ENCODE peak calls at places on chromosome 19, in ten cellular contexts. P is WTC11, J is neural crest cell, D is GDM1, B is GOT3, G is body of pancreas, K is ELR, T is endodermal cell, M is progenitor cell of endocrine pancreas, X is hypothalamus. W is an unnamed sample.

GRCh38 chr19:52296773-52297600 is at the start of gene ZNF480:
- DNase-seq in T (peak), P (peak), M (peak), B (no peak), G (peak), X (peak), J (peak), D (peak), K (peak), W (peak)

GRCh38 chr19:10402441-10403038 is 802 bp downstream of the CDC37 start:
- DNase-seq in G (no peak), T (peak), D (no peak), M (no peak), K (peak), X (no peak), P (no peak), J (no peak), B (no peak), W (no peak)

GRCh38 chr19:19105365-19106060 is 32.8 kb downstream of the TMEM161A start:
- DNase-seq in P (peak), G (peak), K (peak), J (peak), B (no peak), M (peak), X (no peak), D (no peak), T (peak), W (no peak)

GRCh38 chr19:19096641-19097627 is 33.1 kb downstream of the SLC25A42 start:
- DNase-seq in D (no peak), G (no peak), B (no peak), T (no peak), M (no peak), K (no peak), P (no peak), X (no peak), J (no peak), W (no peak)

GRCh38 chr19:34253711-34254551 is 423 bp upstream of the GARRE1 start:
- DNase-seq in G (no peak), M (peak), B (no peak), P (peak), T (peak), D (peak), K (peak), J (peak), X (peak), W (no peak)

GRCh38 chr19:47901370-47901769 is 15.3 kb upstream of the SULT2A1 start:
- DNase-seq in X (no peak), T (no peak), B (no peak), D (no peak), M (no peak), J (no peak), G (no peak), P (no peak), K (no peak), W (no peak)

GRCh38 chr19:15161028-15161984 is 39.5 kb downstream of the NOTCH3 start:
- DNase-seq in K (peak), G (no peak), D (no peak), P (peak), M (no peak), X (no peak), J (peak), B (no peak), T (no peak), W (no peak)

GRCh38 chr19:7795555-7796161 is 32.6 kb downstream of the CLEC4M start:
- DNase-seq in P (no peak), T (no peak), M (no peak), D (no peak), B (no peak), K (peak), J (no peak), X (no peak), G (no peak), W (no peak)

GRCh38 chr19:5265260-5265659 is 75.4 kb downstream of the PTPRS start:
- DNase-seq in K (no peak), M (no peak), X (no peak), G (no peak), D (no peak), B (no peak), T (no peak), P (no peak), J (no peak), W (no peak)

GRCh38 chr19:35261356-35262100 is 7.2 kb upstream of the USF2 start:
- DNase-seq in M (no peak), B (no peak), J (no peak), D (no peak), X (no peak), G (no peak), K (no peak), P (peak), T (peak), W (no peak)

GRCh38 chr19:860481-861098 is 1.1 kb downstream of the CFD start:
- DNase-seq in P (peak), M (peak), D (peak), K (peak), J (no peak), G (peak), T (peak), B (no peak), X (no peak), W (no peak)

GRCh38 chr19:18363787-18364186 is 22.2 kb upstream of the GDF15 start:
- DNase-seq in X (no peak), K (no peak), M (no peak), T (no peak), D (no peak), G (no peak), P (no peak), B (no peak), J (no peak), W (no peak)

GRCh38 chr19:47658431-47659383 is 49.8 kb downstream of the BICRA start:
- DNase-seq in J (no peak), X (no peak), K (no peak), G (no peak), P (no peak), B (no peak), D (no peak), T (no peak), M (no peak), W (no peak)

GRCh38 chr19:51595190-51595589 is 24.1 kb downstream of the ZNF175 start:
- DNase-seq in T (no peak), P (no peak), M (no peak), G (no peak), J (no peak), K (no peak), B (no peak), X (no peak), D (no peak), W (no peak)

GRCh38 chr19:27675771-27676170 is 1537.2 kb downstream of the UQCRFS1 start:
- DNase-seq in G (no peak), T (no peak), D (no peak), P (no peak), J (no peak), M (no peak), X (no peak), B (no peak), K (no peak), W (no peak)

GRCh38 chr19:9362905-9363304 is at the start of gene ZNF177:
- DNase-seq in K (no peak), T (no peak), D (no peak), J (no peak), B (no peak), P (peak), X (no peak), G (no peak), M (no peak), W (no peak)

GRCh38 chr19:48858984-48859710 is 9.3 kb downstream of the PLEKHA4 start:
- DNase-seq in J (no peak), T (peak), B (no peak), M (no peak), G (peak), P (peak), D (peak), K (no peak), X (no peak), W (peak)

GRCh38 chr19:32652893-32653625 is 21.9 kb downstream of the ANKRD27 start:
- DNase-seq in D (no peak), X (peak), B (no peak), G (peak), T (no peak), J (no peak), M (no peak), K (no peak), P (no peak), W (no peak)

GRCh38 chr19:3357731-3358391 is 8.5 kb upstream of the NFIC start:
- DNase-seq in K (no peak), G (no peak), J (no peak), X (no peak), D (no peak), B (no peak), T (peak), M (no peak), P (no peak), W (no peak)

GRCh38 chr19:42281175-42282035 is 12.4 kb downstream of the CIC start:
- DNase-seq in M (no peak), P (no peak), B (no peak), T (peak), X (peak), G (peak), J (peak), K (peak), D (peak), W (no peak)

GRCh38 chr19:40740747-40741146 is 9.5 kb downstream of the ACTMAP start:
- DNase-seq in M (no peak), T (no peak), G (no peak), K (no peak), P (no peak), B (no peak), J (no peak), X (no peak), D (no peak), W (no peak)

GRCh38 chr19:43464089-43464775 is 1.2 kb downstream of the LYPD3 start:
- DNase-seq in B (no peak), P (peak), X (peak), G (peak), K (no peak), T (no peak), M (peak), J (peak), D (no peak), W (no peak)

GRCh38 chr19:19157808-19158207 is 12.3 kb downstream of the MEF2B start:
- DNase-seq in G (no peak), T (no peak), P (no peak), D (no peak), B (no peak), M (no peak), K (no peak), X (no peak), J (no peak), W (no peak)

GRCh38 chr19:35223856-35224505 is 4.6 kb downstream of the FAM187B start:
- DNase-seq in B (no peak), J (no peak), P (no peak), X (no peak), K (no peak), D (no peak), G (no peak), M (no peak), T (no peak), W (no peak)

GRCh38 chr19:23597661-23598060 is 89.4 kb downstream of the ZNF675 start:
- DNase-seq in M (no peak), G (no peak), J (no peak), P (no peak), T (no peak), X (no peak), D (no peak), B (no peak), K (no peak), W (no peak)

GRCh38 chr19:13207237-13208130 is 57.3 kb downstream of the IER2 start:
- DNase-seq in B (no peak), D (no peak), P (no peak), M (no peak), G (no peak), J (peak), X (no peak), T (peak), K (no peak), W (no peak)

GRCh38 chr19:45005787-45006186 is 4.5 kb downstream of the RELB start:
- DNase-seq in M (no peak), D (no peak), J (no peak), X (no peak), B (no peak), P (no peak), G (no peak), K (no peak), T (no peak), W (no peak)

GRCh38 chr19:28313633-28314032 is 899.3 kb downstream of the UQCRFS1 start:
- DNase-seq in X (no peak), D (no peak), G (peak), M (no peak), K (no peak), B (no peak), P (no peak), J (no peak), T (no peak), W (no peak)

W was measured in T-helper 1 cell.